ENCODE peak calls at places on chromosomes 5 and 9, in nine cellular contexts. O is lower leg skin; B is naive B cell; W is NCI-H774; Z is K562; S is activated CD4-positive, alpha-beta T cell treated with anti-CD3 and anti-CD28 coated beads, Interleukin-2, amount 50 U/mL, for 24 hours; Y is neural crest cell; H is AG09319; T is AG20443. R is an unnamed sample.

GRCh38 chr9:117737721-117738226 is 33.6 kb downstream of the TLR4 start:
- DNase-seq in S (no peak), H (no peak), T (peak), Y (peak), B (no peak), W (no peak), Z (no peak), O (peak), R (no peak)

GRCh38 chr5:173916233-173916632 is 28.1 kb downstream of the CPEB4 start:
- DNase-seq in O (no peak), S (no peak), H (no peak), Z (no peak), W (no peak), T (no peak), B (peak), Y (no peak), R (no peak)

GRCh38 chr5:135437796-135438560 is 9.2 kb downstream of the DCANP1 start:
- DNase-seq in B (no peak), Y (no peak), T (peak), W (peak), Z (peak), S (no peak), H (peak), O (peak), R (peak)

GRCh38 chr9:21656776-21657637 is 145.4 kb upstream of the MTAP start:
- DNase-seq in Z (no peak), H (peak), Y (no peak), W (no peak), O (no peak), T (peak), B (no peak), S (no peak), R (no peak)

GRCh38 chr5:31397926-31398557 is 133.9 kb downstream of the DROSHA start:
- DNase-seq in T (no peak), H (no peak), O (no peak), W (no peak), Z (no peak), Y (no peak), S (no peak), B (no peak), R (no peak)

GRCh38 chr9:104983491-104983890 is 55.5 kb upstream of the ABCA1 start:
- DNase-seq in B (no peak), O (no peak), T (no peak), H (no peak), S (no peak), Z (no peak), W (no peak), Y (no peak), R (no peak)

GRCh38 chr5:125668904-125669303 is 754.3 kb upstream of the GRAMD2B start:
- DNase-seq in B (no peak), Z (no peak), H (no peak), T (no peak), O (no peak), Y (no peak), W (peak), S (no peak), R (no peak)

GRCh38 chr5:122392844-122393243 is 80.8 kb downstream of the SNCAIP start:
- DNase-seq in Y (no peak), T (no peak), Z (no peak), O (no peak), W (no peak), S (no peak), H (peak), B (no peak), R (peak)

GRCh38 chr9:38689678-38690077 is 30.3 kb downstream of the FAM240B start:
- DNase-seq in B (no peak), H (no peak), W (peak), T (no peak), Y (peak), Z (no peak), O (no peak), S (no peak), R (peak)